ENCODE peak calls at places on chromosomes 1 and 21, in nine cellular contexts. C is left ventricle myocardium inferior, Y is cardiac muscle cell, H is pancreas, M is mucosa of descending colon, F is GM20000, V is IMR-90, Q is fibroblast of lung, T is progenitor cell of endocrine pancreas. G is an unnamed sample.

GRCh38 chr1:26289158-26290059 is 9.5 kb downstream of the SH3BGRL3 start:
- DNase-seq in C (no peak), Y (no peak), H (no peak), M (peak), F (peak), V (no peak), Q (no peak), T (no peak), G (peak)

GRCh38 chr1:117671781-117672501 is 66.1 kb downstream of the TENT5C start:
- DNase-seq in C (peak), Y (peak), H (peak), M (no peak), F (no peak), V (no peak), Q (no peak), T (no peak), G (no peak)

GRCh38 chr1:66752000-66752592 is at the start of gene DYNLT5:
- DNase-seq in C (peak), Y (peak), H (no peak), M (peak), F (peak), V (peak), Q (peak), T (peak), G (no peak)

GRCh38 chr1:10629091-10629815 is 154.5 kb downstream of the PEX14 start:
- DNase-seq in C (no peak), Y (no peak), H (no peak), M (no peak), F (no peak), V (no peak), Q (no peak), T (no peak), G (no peak)

GRCh38 chr1:159906960-159907359 is 7.0 kb upstream of the CFAP45 start:
- DNase-seq in C (no peak), Y (no peak), H (no peak), M (no peak), F (no peak), V (no peak), Q (no peak), T (no peak), G (no peak)

GRCh38 chr1:29426701-29427279 is 190.5 kb downstream of the PTPRU start:
- DNase-seq in C (peak), Y (no peak), H (no peak), M (no peak), F (no peak), V (no peak), Q (no peak), T (no peak), G (no peak)

GRCh38 chr1:19860418-19860817 is 21.8 kb upstream of the OTUD3 start:
- DNase-seq in C (no peak), Y (no peak), H (no peak), M (no peak), F (no peak), V (no peak), Q (no peak), T (no peak), G (no peak)

GRCh38 chr1:25872708-25873107 is 2.8 kb downstream of the PAQR7 start:
- DNase-seq in C (no peak), Y (no peak), H (no peak), M (no peak), F (no peak), V (no peak), Q (no peak), T (no peak), G (no peak)

GRCh38 chr1:66599346-66599745 is 65.4 kb downstream of the SGIP1 start:
- DNase-seq in C (no peak), Y (no peak), H (no peak), M (no peak), F (no peak), V (no peak), Q (peak), T (no peak), G (no peak)

GRCh38 chr21:15823486-15824150 is 93.8 kb downstream of the USP25 start:
- DNase-seq in C (no peak), Y (no peak), H (no peak), M (no peak), F (no peak), V (no peak), Q (no peak), T (no peak), G (peak)

GRCh38 chr1:193971595-193971994 is 785.2 kb upstream of the B3GALT2 start:
- DNase-seq in C (no peak), Y (no peak), H (no peak), M (no peak), F (no peak), V (peak), Q (peak), T (no peak), G (no peak)

GRCh38 chr1:58979085-58979484 is 195.2 kb upstream of the JUN start:
- DNase-seq in C (no peak), Y (no peak), H (no peak), M (no peak), F (no peak), V (peak), Q (no peak), T (no peak), G (no peak)

GRCh38 chr1:248306103-248306502 is 2.9 kb upstream of the OR2T12 start:
- DNase-seq in C (no peak), Y (no peak), H (no peak), M (no peak), F (no peak), V (no peak), Q (no peak), T (no peak), G (no peak)

GRCh38 chr21:38925923-38926322 is 120.2 kb downstream of the ETS2 start:
- DNase-seq in C (peak), Y (peak), H (no peak), M (peak), F (no peak), V (peak), Q (peak), T (no peak), G (no peak)

GRCh38 chr1:197252981-197253380 is 15.1 kb upstream of the CRB1 start:
- DNase-seq in C (no peak), Y (no peak), H (no peak), M (no peak), F (no peak), V (no peak), Q (peak), T (no peak), G (no peak)

GRCh38 chr1:154325583-154326545 is 539 bp downstream of the ATP8B2 start:
- DNase-seq in C (peak), Y (peak), H (peak), M (no peak), F (peak), V (peak), Q (peak), T (peak), G (peak)

GRCh38 chr1:2611034-2611501 is 21.7 kb downstream of the MMEL1 start:
- DNase-seq in C (no peak), Y (no peak), H (no peak), M (peak), F (no peak), V (no peak), Q (peak), T (peak), G (peak)

GRCh38 chr1:203644661-203645510 is 18.3 kb downstream of the ATP2B4 start:
- DNase-seq in C (no peak), Y (peak), H (no peak), M (no peak), F (no peak), V (peak), Q (peak), T (no peak), G (no peak)

GRCh38 chr1:7063981-7064380 is 278.7 kb downstream of the CAMTA1 start:
- DNase-seq in C (no peak), Y (no peak), H (no peak), M (no peak), F (no peak), V (no peak), Q (no peak), T (no peak), G (no peak)

GRCh38 chr1:154765970-154766369 is 104.1 kb downstream of the KCNN3 start:
- DNase-seq in C (no peak), Y (peak), H (no peak), M (no peak), F (no peak), V (peak), Q (peak), T (no peak), G (no peak)

GRCh38 chr1:16921391-16922185 is at the start of gene CROCC:
- DNase-seq in C (peak), Y (peak), H (peak), M (peak), F (no peak), V (no peak), Q (peak), T (no peak), G (peak)

GRCh38 chr1:211198111-211198510 is 61.1 kb upstream of the RCOR3 start:
- DNase-seq in C (no peak), Y (no peak), H (no peak), M (no peak), F (no peak), V (peak), Q (peak), T (no peak), G (no peak)

GRCh38 chr1:1110561-1110971 is 5.3 kb downstream of the C1orf159 start:
- DNase-seq in C (peak), Y (no peak), H (no peak), M (peak), F (no peak), V (no peak), Q (no peak), T (no peak), G (no peak)

GRCh38 chr1:23167353-23168078 is 1.1 kb downstream of the LUZP1 start:
- DNase-seq in C (peak), Y (peak), H (peak), M (peak), F (peak), V (peak), Q (peak), T (no peak), G (peak)

GRCh38 chr1:65177457-65177856 is 29.5 kb downstream of the AK4 start:
- DNase-seq in C (no peak), Y (no peak), H (no peak), M (no peak), F (no peak), V (peak), Q (peak), T (no peak), G (no peak)

GRCh38 chr1:209618291-209618690 is 33.9 kb downstream of the LAMB3 start:
- DNase-seq in C (no peak), Y (no peak), H (no peak), M (no peak), F (no peak), V (no peak), Q (no peak), T (no peak), G (no peak)

GRCh38 chr1:173508541-173508940 is 31.4 kb downstream of the PRDX6 start:
- DNase-seq in C (no peak), Y (no peak), H (no peak), M (no peak), F (no peak), V (peak), Q (peak), T (no peak), G (no peak)

GRCh38 chr1:173507205-173507846 is 30.2 kb downstream of the PRDX6 start:
- DNase-seq in C (no peak), Y (no peak), H (no peak), M (no peak), F (no peak), V (peak), Q (peak), T (no peak), G (no peak)

GRCh38 chr1:173507847-173508209 is 30.7 kb downstream of the PRDX6 start:
- DNase-seq in C (no peak), Y (no peak), H (no peak), M (no peak), F (no peak), V (no peak), Q (peak), T (no peak), G (no peak)

GRCh38 chr1:173505401-173505800 is 28.3 kb downstream of the PRDX6 start:
- DNase-seq in C (no peak), Y (no peak), H (no peak), M (no peak), F (no peak), V (peak), Q (no peak), T (no peak), G (no peak)

DNA sequence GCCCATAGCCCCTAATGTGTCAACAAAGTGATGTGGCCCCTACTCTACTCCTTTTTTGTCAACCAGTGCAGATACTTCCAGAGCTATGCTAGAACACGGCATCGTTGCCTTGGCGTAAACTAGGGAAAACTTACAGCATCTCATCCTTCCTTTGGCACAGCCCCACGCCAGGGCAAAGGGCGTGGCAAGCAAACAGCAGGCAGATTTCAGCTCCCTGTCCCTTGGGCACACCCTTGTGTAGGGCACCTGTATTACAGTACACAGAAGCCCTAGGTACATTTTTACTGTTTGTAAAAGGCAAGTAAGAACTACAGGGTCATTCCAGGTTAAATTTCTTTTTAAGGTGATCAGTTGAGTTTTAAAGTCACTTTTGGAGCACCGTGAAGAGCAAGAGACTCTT is 29.3 kb downstream of the PRDX6 start:
- DNase-seq in C (no peak), Y (no peak), H (peak), M (peak), F (no peak), V (no peak), Q (no peak), T (no peak), G (peak)
- TF ChIP-seq CTCF in C (no peak), Y (no peak), H (peak), M (peak), F (no peak), V (no peak), Q (no peak), T (peak), G (no peak)

GRCh38 chr1:175035860-175036259 is 12.6 kb upstream of the MRPS14 start:
- DNase-seq in C (no peak), Y (no peak), H (no peak), M (no peak), F (no peak), V (no peak), Q (no peak), T (no peak), G (no peak)

GRCh38 chr1:175036476-175036875 is 13.3 kb upstream of the MRPS14 start:
- DNase-seq in C (no peak), Y (no peak), H (no peak), M (no peak), F (no peak), V (no peak), Q (no peak), T (no peak), G (no peak)

GRCh38 chr1:175043824-175044223 is 20.6 kb upstream of the MRPS14 start:
- DNase-seq in C (no peak), Y (no peak), H (no peak), M (no peak), F (no peak), V (no peak), Q (no peak), T (no peak), G (no peak)

GRCh38 chr1:175042650-175043049 is 19.4 kb upstream of the MRPS14 start:
- DNase-seq in C (no peak), Y (no peak), H (no peak), M (no peak), F (no peak), V (no peak), Q (no peak), T (no peak), G (no peak)

GRCh38 chr1:175040324-175040910 is 17.2 kb upstream of the MRPS14 start:
- DNase-seq in C (no peak), Y (no peak), H (no peak), M (no peak), F (no peak), V (no peak), Q (no peak), T (no peak), G (no peak)
- TF ChIP-seq CTCF in C (no peak), Y (no peak), H (no peak), M (no peak), F (no peak), V (no peak), Q (no peak), T (no peak), G (no peak)

DNA sequence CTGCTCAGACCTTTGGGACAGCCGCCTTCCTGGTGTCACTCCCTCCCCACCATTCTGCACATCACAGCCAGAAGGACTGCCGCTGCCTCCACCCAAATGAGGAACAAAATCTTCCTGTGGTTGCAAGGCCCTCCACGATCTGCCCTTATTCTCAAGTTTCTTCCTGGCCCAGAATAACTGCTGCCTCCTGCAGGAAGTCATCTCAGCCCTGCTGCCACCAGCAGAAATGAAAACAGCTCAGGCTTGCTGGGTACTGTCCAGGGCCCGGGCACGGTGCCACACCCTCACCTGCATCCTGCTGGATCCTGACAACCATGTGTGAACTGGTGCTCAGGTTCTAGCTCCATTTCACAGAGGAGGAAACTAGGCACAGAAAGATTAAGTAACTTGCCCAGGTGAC is 2.8 kb downstream of the CLDN19 start:
- DNase-seq in C (no peak), Y (no peak), H (peak), M (peak), F (peak), V (no peak), Q (no peak), T (no peak), G (no peak)
- TF ChIP-seq CTCF in C (no peak), Y (no peak), H (no peak), M (no peak), F (no peak), V (no peak), Q (no peak), T (no peak), G (no peak)

GRCh38 chr1:150549496-150550221 is 451 bp downstream of the ADAMTSL4 start:
- DNase-seq in C (peak), Y (peak), H (no peak), M (no peak), F (no peak), V (no peak), Q (no peak), T (no peak), G (no peak)

GRCh38 chr1:150550222-150551048 is 1.2 kb downstream of the ADAMTSL4 start:
- DNase-seq in C (no peak), Y (no peak), H (no peak), M (no peak), F (no peak), V (no peak), Q (no peak), T (no peak), G (no peak)

GRCh38 chr1:150548324-150548631 is 930 bp upstream of the ADAMTSL4 start:
- DNase-seq in C (no peak), Y (no peak), H (no peak), M (no peak), F (no peak), V (no peak), Q (no peak), T (no peak), G (no peak)

GRCh38 chr1:150551049-150551783 is 2.0 kb downstream of the ADAMTSL4 start:
- DNase-seq in C (no peak), Y (no peak), H (no peak), M (no peak), F (no peak), V (no peak), Q (no peak), T (no peak), G (peak)

GRCh38 chr1:150548632-150549495 is at the start of gene ADAMTSL4:
- DNase-seq in C (peak), Y (peak), H (no peak), M (no peak), F (peak), V (peak), Q (peak), T (peak), G (peak)
- TF ChIP-seq CTCF in C (peak), Y (peak), H (no peak), M (no peak), F (no peak), V (peak), Q (no peak), T (peak), G (no peak)

GRCh38 chr1:105795741-105796140 is 1260.7 kb upstream of the PRMT6 start:
- DNase-seq in C (no peak), Y (no peak), H (no peak), M (no peak), F (no peak), V (no peak), Q (no peak), T (no peak), G (no peak)

DNA sequence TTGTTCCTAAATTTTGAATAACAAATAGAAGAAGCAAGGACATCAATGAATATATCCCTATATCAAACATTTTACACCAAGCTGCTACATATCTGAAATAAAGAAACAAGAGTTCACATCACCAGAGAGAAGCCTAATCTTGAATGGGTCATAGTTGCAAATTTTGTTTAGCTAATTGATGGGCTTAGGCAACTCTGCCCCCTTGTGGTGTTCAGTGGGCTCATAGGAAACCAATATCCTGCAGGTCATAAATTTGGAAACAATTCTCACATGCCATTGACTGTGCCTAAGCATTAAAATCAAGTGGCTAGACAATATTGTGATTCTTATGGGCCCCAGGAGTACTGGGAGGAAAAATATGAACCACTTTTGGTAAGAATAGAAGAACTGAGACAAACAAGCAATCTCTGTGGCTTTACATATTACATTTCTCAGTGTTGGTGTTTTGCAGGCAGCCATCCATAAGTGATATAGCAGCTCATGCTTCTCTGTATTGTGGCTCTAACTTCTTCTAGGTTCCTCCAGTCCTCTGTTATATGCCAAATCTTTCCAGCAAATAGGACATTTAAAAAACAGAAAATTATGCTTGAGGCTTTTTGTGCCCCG is 1262.8 kb upstream of the PRMT6 start:
- DNase-seq in C (no peak), Y (peak), H (peak), M (no peak), F (peak), V (no peak), Q (no peak), T (peak), G (peak)
- TF ChIP-seq CTCF in C (peak), Y (peak), H (peak), M (peak), F (peak), V (peak), Q (no peak), T (peak), G (peak)